ENCODE peak calls at places on chromosomes 5 and 9, in eight cellular contexts. S is NCI-H1092, H is PC-3, F is NCI-H446 treated with DMSO at 0.1 percent for 48 hours, A is NCI-H774, C is activated gamma-delta T cell treated with Interleukin-2 at 50 U/mL for 16 hours, R is GM04503, U is D341Med. D is an unnamed sample.

GRCh38 chr9:36136277-36136893 is at the start of gene GLIPR2:
- DNase-seq in U (peak), S (peak), C (peak), A (peak), R (no peak), H (peak), F (no peak), D (peak)

GRCh38 chr5:58925627-58926545 is 343.0 kb downstream of the RAB3C start:
- DNase-seq in H (no peak), F (peak), R (no peak), A (no peak), C (no peak), U (no peak), S (no peak), D (no peak)

GRCh38 chr5:97143715-97144114 is 1.3 kb upstream of the LIX1 start:
- DNase-seq in F (no peak), H (no peak), A (no peak), U (no peak), S (no peak), R (no peak), C (no peak), D (no peak)

GRCh38 chr9:131671150-131671549 is 68.7 kb downstream of the RAPGEF1 start:
- DNase-seq in H (no peak), F (no peak), A (no peak), R (no peak), S (no peak), C (no peak), U (peak), D (no peak)

GRCh38 chr5:6464441-6464840 is 15.8 kb downstream of the UBE2QL1 start:
- DNase-seq in R (no peak), H (no peak), C (no peak), F (no peak), U (no peak), S (no peak), A (no peak), D (no peak)

GRCh38 chr5:41772071-41772470 is 98.2 kb downstream of the OXCT1 start:
- DNase-seq in U (peak), F (no peak), A (no peak), H (peak), C (no peak), R (no peak), S (no peak), D (no peak)

GRCh38 chr5:107893642-107894041 is 222.9 kb upstream of the EFNA5 start:
- DNase-seq in F (peak), R (peak), C (no peak), U (no peak), A (no peak), H (no peak), S (no peak), D (no peak)

GRCh38 chr5:133902521-133903118 is 65.8 kb downstream of the C5orf15 start:
- DNase-seq in S (no peak), R (no peak), C (no peak), F (no peak), H (no peak), U (no peak), A (no peak), D (no peak)

GRCh38 chr5:177175336-177175735 is 41.8 kb downstream of the NSD1 start:
- DNase-seq in U (no peak), R (no peak), A (no peak), F (no peak), S (no peak), C (no peak), H (no peak), D (no peak)

GRCh38 chr9:109767404-109767803 is 12.6 kb upstream of the PALM2AKAP2 start:
- DNase-seq in S (no peak), R (no peak), H (no peak), F (no peak), U (no peak), A (no peak), C (no peak), D (no peak)